ENCODE peak calls at places on chromosome 6, in nine cellular contexts. One of them, this sample, is unnamed.

GRCh38 chr6:7672066-7673062 is 53.5 kb upstream of the BMP6 start:
- DNase-seq in lower lobe of right lung: no peak
- DNase-seq in fibroblast of pulmonary artery: no peak
- DNase-seq in heart right ventricle: no peak
- DNase-seq in endodermal cell: no peak
- DNase-seq in GM06990: no peak
- DNase-seq in psoas muscle: no peak
- DNase-seq in epithelial cell of esophagus: peak
- DNase-seq in pancreas: no peak
- DNase-seq in this sample: no peak

GRCh38 chr6:28981391-28981832 is 23.7 kb downstream of the ZNF311 start:
- DNase-seq in lower lobe of right lung: no peak
- DNase-seq in fibroblast of pulmonary artery: peak
- DNase-seq in heart right ventricle: peak
- DNase-seq in endodermal cell: peak
- DNase-seq in GM06990: peak
- DNase-seq in psoas muscle: peak
- DNase-seq in epithelial cell of esophagus: peak
- DNase-seq in pancreas: peak
- DNase-seq in this sample: no peak

GRCh38 chr6:113860165-113860955 is 3.2 kb downstream of the MARCKS start:
- DNase-seq in lower lobe of right lung: no peak
- DNase-seq in fibroblast of pulmonary artery: peak
- DNase-seq in heart right ventricle: peak
- DNase-seq in endodermal cell: peak
- DNase-seq in GM06990: no peak
- DNase-seq in psoas muscle: peak
- DNase-seq in epithelial cell of esophagus: peak
- DNase-seq in pancreas: peak
- DNase-seq in this sample: no peak

GRCh38 chr6:45590751-45591184 is 213.0 kb upstream of the SUPT3H start:
- DNase-seq in lower lobe of right lung: no peak
- DNase-seq in fibroblast of pulmonary artery: peak
- DNase-seq in heart right ventricle: no peak
- DNase-seq in endodermal cell: no peak
- DNase-seq in GM06990: no peak
- DNase-seq in psoas muscle: no peak
- DNase-seq in epithelial cell of esophagus: no peak
- DNase-seq in pancreas: no peak
- DNase-seq in this sample: no peak

GRCh38 chr6:154614101-154614500 is 103.6 kb upstream of the CNKSR3 start:
- DNase-seq in lower lobe of right lung: no peak
- DNase-seq in fibroblast of pulmonary artery: peak
- DNase-seq in heart right ventricle: no peak
- DNase-seq in endodermal cell: no peak
- DNase-seq in GM06990: no peak
- DNase-seq in psoas muscle: no peak
- DNase-seq in epithelial cell of esophagus: no peak
- DNase-seq in pancreas: no peak
- DNase-seq in this sample: no peak

GRCh38 chr6:127397729-127398609 is 54.6 kb upstream of the ECHDC1 start:
- DNase-seq in lower lobe of right lung: no peak
- DNase-seq in fibroblast of pulmonary artery: peak
- DNase-seq in heart right ventricle: no peak
- DNase-seq in endodermal cell: no peak
- DNase-seq in GM06990: no peak
- DNase-seq in psoas muscle: no peak
- DNase-seq in epithelial cell of esophagus: no peak
- DNase-seq in pancreas: no peak
- DNase-seq in this sample: no peak

GRCh38 chr6:30071858-30072257 is 3.7 kb downstream of the RNF39 start:
- DNase-seq in lower lobe of right lung: no peak
- DNase-seq in fibroblast of pulmonary artery: no peak
- DNase-seq in heart right ventricle: no peak
- DNase-seq in endodermal cell: no peak
- DNase-seq in GM06990: no peak
- DNase-seq in psoas muscle: no peak
- DNase-seq in epithelial cell of esophagus: no peak
- DNase-seq in pancreas: no peak
- DNase-seq in this sample: no peak

GRCh38 chr6:75427342-75427741 is 66.3 kb downstream of the FILIP1 start:
- DNase-seq in lower lobe of right lung: no peak
- DNase-seq in fibroblast of pulmonary artery: no peak
- DNase-seq in heart right ventricle: no peak
- DNase-seq in endodermal cell: no peak
- DNase-seq in GM06990: no peak
- DNase-seq in psoas muscle: no peak
- DNase-seq in epithelial cell of esophagus: no peak
- DNase-seq in pancreas: no peak
- DNase-seq in this sample: no peak

GRCh38 chr6:11263185-11263817 is 30.8 kb upstream of the NEDD9 start:
- DNase-seq in lower lobe of right lung: peak
- DNase-seq in fibroblast of pulmonary artery: peak
- DNase-seq in heart right ventricle: peak
- DNase-seq in endodermal cell: peak
- DNase-seq in GM06990: no peak
- DNase-seq in psoas muscle: peak
- DNase-seq in epithelial cell of esophagus: peak
- DNase-seq in pancreas: peak
- DNase-seq in this sample: no peak

GRCh38 chr6:8539446-8539845 is 104.1 kb upstream of the SLC35B3 start:
- DNase-seq in lower lobe of right lung: no peak
- DNase-seq in fibroblast of pulmonary artery: peak
- DNase-seq in heart right ventricle: no peak
- DNase-seq in endodermal cell: no peak
- DNase-seq in GM06990: no peak
- DNase-seq in psoas muscle: no peak
- DNase-seq in epithelial cell of esophagus: peak
- DNase-seq in pancreas: no peak
- DNase-seq in this sample: no peak

GRCh38 chr6:112337209-112337638 is 9.9 kb upstream of the RFPL4B start:
- DNase-seq in lower lobe of right lung: no peak
- DNase-seq in fibroblast of pulmonary artery: peak
- DNase-seq in heart right ventricle: peak
- DNase-seq in endodermal cell: peak
- DNase-seq in GM06990: no peak
- DNase-seq in psoas muscle: peak
- DNase-seq in epithelial cell of esophagus: peak
- DNase-seq in pancreas: peak
- DNase-seq in this sample: peak

GRCh38 chr6:28134015-28134414 is 7.7 kb upstream of the ZKSCAN8 start:
- DNase-seq in lower lobe of right lung: no peak
- DNase-seq in fibroblast of pulmonary artery: peak
- DNase-seq in heart right ventricle: peak
- DNase-seq in endodermal cell: peak
- DNase-seq in GM06990: no peak
- DNase-seq in psoas muscle: no peak
- DNase-seq in epithelial cell of esophagus: peak
- DNase-seq in pancreas: no peak
- DNase-seq in this sample: no peak

GRCh38 chr6:34237722-34238506 is 1.2 kb downstream of the HMGA1 start:
- DNase-seq in lower lobe of right lung: peak
- DNase-seq in fibroblast of pulmonary artery: no peak
- DNase-seq in heart right ventricle: no peak
- DNase-seq in endodermal cell: peak
- DNase-seq in GM06990: peak
- DNase-seq in psoas muscle: peak
- DNase-seq in epithelial cell of esophagus: peak
- DNase-seq in pancreas: peak
- DNase-seq in this sample: no peak

GRCh38 chr6:26556263-26557070 is 18.3 kb downstream of the HMGN4 start:
- DNase-seq in lower lobe of right lung: no peak
- DNase-seq in fibroblast of pulmonary artery: peak
- DNase-seq in heart right ventricle: no peak
- DNase-seq in endodermal cell: peak
- DNase-seq in GM06990: peak
- DNase-seq in psoas muscle: peak
- DNase-seq in epithelial cell of esophagus: peak
- DNase-seq in pancreas: no peak
- DNase-seq in this sample: peak

GRCh38 chr6:4956625-4957024 is 47.2 kb downstream of the RPP40 start:
- DNase-seq in lower lobe of right lung: no peak
- DNase-seq in fibroblast of pulmonary artery: no peak
- DNase-seq in heart right ventricle: no peak
- DNase-seq in endodermal cell: no peak
- DNase-seq in GM06990: no peak
- DNase-seq in psoas muscle: no peak
- DNase-seq in epithelial cell of esophagus: no peak
- DNase-seq in pancreas: no peak
- DNase-seq in this sample: no peak

GRCh38 chr6:54427396-54427910 is 119.2 kb downstream of the TINAG start:
- DNase-seq in lower lobe of right lung: no peak
- DNase-seq in fibroblast of pulmonary artery: no peak
- DNase-seq in heart right ventricle: no peak
- DNase-seq in endodermal cell: no peak
- DNase-seq in GM06990: no peak
- DNase-seq in psoas muscle: no peak
- DNase-seq in epithelial cell of esophagus: peak
- DNase-seq in pancreas: no peak
- DNase-seq in this sample: no peak

GRCh38 chr6:151807513-151808330 is at the start of gene ESR1:
- DNase-seq in lower lobe of right lung: peak
- DNase-seq in fibroblast of pulmonary artery: peak
- DNase-seq in heart right ventricle: no peak
- DNase-seq in endodermal cell: peak
- DNase-seq in GM06990: peak
- DNase-seq in psoas muscle: peak
- DNase-seq in epithelial cell of esophagus: peak
- DNase-seq in pancreas: no peak
- DNase-seq in this sample: no peak

GRCh38 chr6:168851460-168852103 is 402.1 kb downstream of the THBS2 start:
- DNase-seq in lower lobe of right lung: no peak
- DNase-seq in fibroblast of pulmonary artery: peak
- DNase-seq in heart right ventricle: no peak
- DNase-seq in endodermal cell: no peak
- DNase-seq in GM06990: no peak
- DNase-seq in psoas muscle: no peak
- DNase-seq in epithelial cell of esophagus: no peak
- DNase-seq in pancreas: no peak
- DNase-seq in this sample: no peak
- H3K4me3 ChIP-seq in lower lobe of right lung: peak
- H3K4me3 ChIP-seq in fibroblast of pulmonary artery: peak
- H3K4me3 ChIP-seq in heart right ventricle: no peak
- H3K4me3 ChIP-seq in endodermal cell: no peak
- H3K4me3 ChIP-seq in GM06990: no peak
- H3K4me3 ChIP-seq in psoas muscle: peak
- H3K4me3 ChIP-seq in epithelial cell of esophagus: no peak
- H3K4me3 ChIP-seq in pancreas: peak
- H3K4me3 ChIP-seq in this sample: peak

GRCh38 chr6:43402819-43403218 is 24.5 kb upstream of the ABCC10 start:
- DNase-seq in lower lobe of right lung: no peak
- DNase-seq in fibroblast of pulmonary artery: no peak
- DNase-seq in heart right ventricle: no peak
- DNase-seq in endodermal cell: no peak
- DNase-seq in GM06990: no peak
- DNase-seq in psoas muscle: no peak
- DNase-seq in epithelial cell of esophagus: no peak
- DNase-seq in pancreas: no peak
- DNase-seq in this sample: no peak
- TF ChIP-seq CTCF in lower lobe of right lung: no peak
- TF ChIP-seq CTCF in fibroblast of pulmonary artery: no peak
- TF ChIP-seq CTCF in heart right ventricle: no peak
- TF ChIP-seq CTCF in endodermal cell: peak
- TF ChIP-seq CTCF in GM06990: no peak
- TF ChIP-seq CTCF in psoas muscle: no peak
- TF ChIP-seq CTCF in epithelial cell of esophagus: peak
- TF ChIP-seq CTCF in pancreas: no peak
- TF ChIP-seq CTCF in this sample: no peak

GRCh38 chr6:15504040-15504491 is 158.8 kb downstream of the DTNBP1 start:
- DNase-seq in lower lobe of right lung: no peak
- DNase-seq in fibroblast of pulmonary artery: peak
- DNase-seq in heart right ventricle: peak
- DNase-seq in endodermal cell: no peak
- DNase-seq in GM06990: no peak
- DNase-seq in psoas muscle: peak
- DNase-seq in epithelial cell of esophagus: no peak
- DNase-seq in pancreas: no peak
- DNase-seq in this sample: no peak
- H3K4me3 ChIP-seq in lower lobe of right lung: peak
- H3K4me3 ChIP-seq in fibroblast of pulmonary artery: no peak
- H3K4me3 ChIP-seq in heart right ventricle: peak
- H3K4me3 ChIP-seq in endodermal cell: no peak
- H3K4me3 ChIP-seq in GM06990: no peak
- H3K4me3 ChIP-seq in psoas muscle: peak
- H3K4me3 ChIP-seq in epithelial cell of esophagus: no peak
- H3K4me3 ChIP-seq in pancreas: no peak
- H3K4me3 ChIP-seq in this sample: no peak

GRCh38 chr6:157077251-157077650 is 246.1 kb downstream of the TMEM242 start:
- DNase-seq in lower lobe of right lung: no peak
- DNase-seq in fibroblast of pulmonary artery: no peak
- DNase-seq in heart right ventricle: no peak
- DNase-seq in endodermal cell: no peak
- DNase-seq in GM06990: no peak
- DNase-seq in psoas muscle: no peak
- DNase-seq in epithelial cell of esophagus: no peak
- DNase-seq in pancreas: no peak
- DNase-seq in this sample: no peak
- TF ChIP-seq CTCF in lower lobe of right lung: no peak
- TF ChIP-seq CTCF in fibroblast of pulmonary artery: no peak
- TF ChIP-seq CTCF in heart right ventricle: no peak
- TF ChIP-seq CTCF in endodermal cell: no peak
- TF ChIP-seq CTCF in GM06990: no peak
- TF ChIP-seq CTCF in psoas muscle: no peak
- TF ChIP-seq CTCF in epithelial cell of esophagus: no peak
- TF ChIP-seq CTCF in pancreas: no peak
- TF ChIP-seq CTCF in this sample: no peak